ENCODE peak calls at places on chromosomes 7 and 10, in ten cellular contexts. One of them, this sample, is unnamed.

GRCh38 chr7:83684928-83685327 is 36.0 kb upstream of the SEMA3E start:
- DNase-seq in mammary epithelial cell: peak; percentile 86
- DNase-seq in H54: no peak
- DNase-seq in NCI-H774: no peak
- DNase-seq in endothelial cell: no peak
- DNase-seq in kidney tubule cell: peak; percentile 67
- DNase-seq in T47D: peak; percentile 99
- DNase-seq in CD4-positive, alpha-beta memory T cell: no peak
- DNase-seq in NCI-H748 treated with DMSO at 0.1 percent for 48 hours: no peak
- DNase-seq in fibroblast of mammary gland: no peak
- DNase-seq in this sample: no peak

GRCh38 chr7:54796150-54796549 is 37.1 kb upstream of the SEC61G start:
- DNase-seq in endothelial cell: no peak
- DNase-seq in T47D: no peak
- DNase-seq in fibroblast of mammary gland: peak; percentile 82
- DNase-seq in NCI-H748 treated with DMSO at 0.1 percent for 48 hours: peak; percentile 46
- DNase-seq in NCI-H774: no peak
- DNase-seq in CD4-positive, alpha-beta memory T cell: no peak
- DNase-seq in kidney tubule cell: no peak
- DNase-seq in mammary epithelial cell: no peak
- DNase-seq in H54: no peak
- DNase-seq in this sample: peak; percentile 7

GRCh38 chr10:110992011-110992800 is 72.8 kb downstream of the SHOC2 start:
- DNase-seq in H54: no peak
- DNase-seq in mammary epithelial cell: peak; percentile 60
- DNase-seq in T47D: no peak
- DNase-seq in kidney tubule cell: peak; percentile 36
- DNase-seq in CD4-positive, alpha-beta memory T cell: no peak
- DNase-seq in NCI-H748 treated with DMSO at 0.1 percent for 48 hours: no peak
- DNase-seq in fibroblast of mammary gland: peak; percentile 40
- DNase-seq in endothelial cell: no peak
- DNase-seq in NCI-H774: no peak
- DNase-seq in this sample: no peak

GRCh38 chr7:124420367-124420766 is 345.2 kb downstream of the GPR37 start:
- DNase-seq in fibroblast of mammary gland: no peak
- DNase-seq in NCI-H774: no peak
- DNase-seq in endothelial cell: no peak
- DNase-seq in NCI-H748 treated with DMSO at 0.1 percent for 48 hours: no peak
- DNase-seq in H54: no peak
- DNase-seq in CD4-positive, alpha-beta memory T cell: no peak
- DNase-seq in kidney tubule cell: no peak
- DNase-seq in T47D: no peak
- DNase-seq in mammary epithelial cell: no peak
- DNase-seq in this sample: no peak

GRCh38 chr7:51070163-51070562 is 246.4 kb downstream of the COBL start:
- DNase-seq in NCI-H774: no peak
- DNase-seq in kidney tubule cell: peak; percentile 75
- DNase-seq in NCI-H748 treated with DMSO at 0.1 percent for 48 hours: no peak
- DNase-seq in mammary epithelial cell: peak; percentile 11
- DNase-seq in endothelial cell: no peak
- DNase-seq in CD4-positive, alpha-beta memory T cell: no peak
- DNase-seq in H54: no peak
- DNase-seq in T47D: no peak
- DNase-seq in fibroblast of mammary gland: peak; percentile 25
- DNase-seq in this sample: no peak

GRCh38 chr7:139321071-139321745 is 19.9 kb upstream of the FMC1 start:
- DNase-seq in T47D: peak; percentile 66
- DNase-seq in NCI-H748 treated with DMSO at 0.1 percent for 48 hours: no peak
- DNase-seq in H54: peak; percentile 8
- DNase-seq in kidney tubule cell: peak; percentile 23
- DNase-seq in NCI-H774: no peak
- DNase-seq in mammary epithelial cell: peak; percentile 33
- DNase-seq in endothelial cell: no peak
- DNase-seq in CD4-positive, alpha-beta memory T cell: no peak
- DNase-seq in fibroblast of mammary gland: peak; percentile 55
- DNase-seq in this sample: no peak

GRCh38 chr7:41148521-41148951 is 554.4 kb downstream of the INHBA start:
- DNase-seq in fibroblast of mammary gland: peak; percentile 96
- DNase-seq in mammary epithelial cell: peak; percentile 98
- DNase-seq in endothelial cell: no peak
- DNase-seq in NCI-H774: peak; percentile 47
- DNase-seq in T47D: peak; percentile 87
- DNase-seq in H54: peak; percentile 31
- DNase-seq in CD4-positive, alpha-beta memory T cell: no peak
- DNase-seq in kidney tubule cell: peak; percentile 86
- DNase-seq in NCI-H748 treated with DMSO at 0.1 percent for 48 hours: no peak
- DNase-seq in this sample: peak; percentile 60

GRCh38 chr10:110413049-110413783 is 84.5 kb upstream of the DUSP5 start:
- DNase-seq in endothelial cell: no peak
- DNase-seq in mammary epithelial cell: no peak
- DNase-seq in fibroblast of mammary gland: no peak
- DNase-seq in NCI-H774: no peak
- DNase-seq in kidney tubule cell: no peak
- DNase-seq in CD4-positive, alpha-beta memory T cell: no peak
- DNase-seq in NCI-H748 treated with DMSO at 0.1 percent for 48 hours: no peak
- DNase-seq in T47D: no peak
- DNase-seq in H54: no peak
- DNase-seq in this sample: no peak

GRCh38 chr7:73451780-73452398 is 18.3 kb downstream of the FZD9 start:
- DNase-seq in NCI-H774: peak; percentile 16
- DNase-seq in fibroblast of mammary gland: peak; percentile 74
- DNase-seq in NCI-H748 treated with DMSO at 0.1 percent for 48 hours: peak; percentile 40
- DNase-seq in mammary epithelial cell: peak; percentile 24
- DNase-seq in H54: no peak
- DNase-seq in T47D: peak; percentile 73
- DNase-seq in kidney tubule cell: peak; percentile 51
- DNase-seq in endothelial cell: no peak
- DNase-seq in CD4-positive, alpha-beta memory T cell: peak; percentile 56
- DNase-seq in this sample: peak; percentile 55

GRCh38 chr7:8389898-8390642 is 43.3 kb upstream of the NXPH1 start:
- DNase-seq in T47D: peak; percentile 88
- DNase-seq in H54: peak; percentile 70
- DNase-seq in mammary epithelial cell: peak; percentile 3
- DNase-seq in fibroblast of mammary gland: no peak
- DNase-seq in CD4-positive, alpha-beta memory T cell: no peak
- DNase-seq in NCI-H774: peak; percentile 26
- DNase-seq in NCI-H748 treated with DMSO at 0.1 percent for 48 hours: peak; percentile 56
- DNase-seq in endothelial cell: peak; percentile 68
- DNase-seq in kidney tubule cell: peak; percentile 50
- DNase-seq in this sample: peak; percentile 59

GRCh38 chr7:31418928-31419327 is 78.4 kb upstream of the NEUROD6 start:
- DNase-seq in NCI-H748 treated with DMSO at 0.1 percent for 48 hours: no peak
- DNase-seq in endothelial cell: no peak
- DNase-seq in kidney tubule cell: no peak
- DNase-seq in NCI-H774: no peak
- DNase-seq in fibroblast of mammary gland: no peak
- DNase-seq in mammary epithelial cell: peak; percentile 14
- DNase-seq in T47D: no peak
- DNase-seq in H54: no peak
- DNase-seq in CD4-positive, alpha-beta memory T cell: no peak
- DNase-seq in this sample: no peak

GRCh38 chr7:156464339-156464738 is 176.2 kb upstream of the RNF32 start:
- DNase-seq in T47D: no peak
- DNase-seq in fibroblast of mammary gland: no peak
- DNase-seq in NCI-H774: no peak
- DNase-seq in CD4-positive, alpha-beta memory T cell: no peak
- DNase-seq in kidney tubule cell: no peak
- DNase-seq in H54: no peak
- DNase-seq in NCI-H748 treated with DMSO at 0.1 percent for 48 hours: no peak
- DNase-seq in mammary epithelial cell: no peak
- DNase-seq in endothelial cell: no peak
- DNase-seq in this sample: no peak